ENCODE peak calls at places on chromosomes 7 and 10, in ten cellular contexts. P is NCI-H1105 treated with DMSO at 0.1 percent for 48 hours; L is germinal center; K is amniotic epithelial cell; O is CD4-positive, alpha-beta T cell; W is H9; X is body of pancreas; D is COR-L47; E is stimulated activated CD8-positive, alpha-beta memory T cell treated with anti-CD3 and anti-CD28 coated beads, Interleukin-15, amount 100 ng/mL, for 24 hours; C is nucleus accumbens. A is an unnamed sample.

GRCh38 chr7:17022915-17023314 is 141.1 kb upstream of the AGR3 start:
- DNase-seq in P (no peak), L (no peak), K (no peak), O (no peak), W (no peak), X (no peak), D (no peak), E (no peak), C (no peak), A (no peak)

GRCh38 chr10:29734980-29735627 is 100.3 kb upstream of the SVIL start:
- DNase-seq in P (peak), L (peak), K (no peak), O (peak), W (peak), X (peak), D (peak), E (peak), C (no peak), A (no peak)

GRCh38 chr10:72037811-72038210 is 50.5 kb downstream of the SPOCK2 start:
- DNase-seq in P (no peak), L (no peak), K (no peak), O (no peak), W (no peak), X (no peak), D (no peak), E (no peak), C (no peak), A (no peak)

GRCh38 chr10:123309740-123310139 is 155.5 kb downstream of the BUB3 start:
- DNase-seq in P (no peak), L (no peak), K (no peak), O (no peak), W (no peak), X (peak), D (no peak), E (no peak), C (no peak), A (no peak)

GRCh38 chr7:18408461-18408860 is 87.1 kb upstream of the HDAC9 start:
- DNase-seq in P (no peak), L (no peak), K (peak), O (no peak), W (no peak), X (no peak), D (no peak), E (no peak), C (no peak), A (no peak)

GRCh38 chr7:151550601-151551286 is 31.0 kb upstream of the RHEB start:
- DNase-seq in P (peak), L (no peak), K (peak), O (no peak), W (no peak), X (peak), D (peak), E (no peak), C (no peak), A (no peak)

GRCh38 chr10:43606323-43607198 is at the start of gene ZNF485:
- DNase-seq in P (peak), L (peak), K (peak), O (peak), W (peak), X (peak), D (peak), E (peak), C (peak), A (peak)

GRCh38 chr10:62153191-62153590 is 115.5 kb downstream of the RTKN2 start:
- DNase-seq in P (no peak), L (no peak), K (peak), O (no peak), W (no peak), X (peak), D (no peak), E (no peak), C (no peak), A (no peak)

GRCh38 chr10:78566216-78567135 is 502.3 kb upstream of the ZMIZ1 start:
- DNase-seq in P (no peak), L (no peak), K (no peak), O (no peak), W (no peak), X (no peak), D (no peak), E (no peak), C (no peak), A (no peak)

GRCh38 chr10:97332586-97333350 is 1.8 kb downstream of the FRAT2 start:
- DNase-seq in P (no peak), L (no peak), K (peak), O (no peak), W (peak), X (peak), D (no peak), E (no peak), C (peak), A (peak)

GRCh38 chr7:51374936-51375335 is 58.3 kb upstream of the COBL start:
- DNase-seq in P (no peak), L (no peak), K (no peak), O (no peak), W (no peak), X (no peak), D (no peak), E (no peak), C (no peak), A (no peak)

GRCh38 chr10:103053659-103054581 is 135.8 kb downstream of the CNNM2 start:
- DNase-seq in P (no peak), L (no peak), K (peak), O (peak), W (peak), X (peak), D (no peak), E (no peak), C (peak), A (peak)

GRCh38 chr10:72063703-72064391 is 24.5 kb downstream of the SPOCK2 start:
- DNase-seq in P (no peak), L (no peak), K (no peak), O (no peak), W (no peak), X (no peak), D (no peak), E (no peak), C (no peak), A (no peak)

A was measured in midbrain.